ENCODE peak calls at places on chromosomes 16 and 17, in four cellular contexts. Z is fibroblast of mammary gland, F is upper lobe of right lung, E is cardiac fibroblast. G is an unnamed sample.

GRCh38 chr17:83055911-83056582 is 23.4 kb upstream of the METRNL start:
- DNase-seq in Z (peak), F (peak), E (peak), G (peak)

GRCh38 chr17:52306314-52306713 is 147.8 kb upstream of the CA10 start:
- DNase-seq in Z (no peak), F (no peak), E (no peak), G (no peak)

GRCh38 chr16:50313596-50314483 is 47.5 kb downstream of the ADCY7 start:
- DNase-seq in Z (peak), F (peak), E (peak), G (peak)

GRCh38 chr17:7656958-7657715 is 6.4 kb downstream of the ATP1B2 start:
- DNase-seq in Z (no peak), F (no peak), E (peak), G (no peak)

GRCh38 chr16:58472266-58472665 is 27.7 kb upstream of the NDRG4 start:
- DNase-seq in Z (no peak), F (no peak), E (no peak), G (no peak)

GRCh38 chr17:39462644-39463375 is 1.5 kb downstream of the CDK12 start:
- DNase-seq in Z (no peak), F (peak), E (no peak), G (peak)

GRCh38 chr17:29633886-29634285 is 11.2 kb upstream of the CORO6 start:
- DNase-seq in Z (no peak), F (no peak), E (no peak), G (no peak)

GRCh38 chr16:85555549-85556455 is 57.3 kb upstream of the GSE1 start:
- DNase-seq in Z (peak), F (peak), E (peak), G (peak)

GRCh38 chr17:40111221-40112128 is 10.3 kb upstream of the MSL1 start:
- DNase-seq in Z (peak), F (peak), E (peak), G (peak)

GRCh38 chr17:31650756-31651520 is 208.1 kb downstream of the COPRS start:
- DNase-seq in Z (no peak), F (no peak), E (no peak), G (no peak)

GRCh38 chr17:57459286-57459915 is 203.1 kb downstream of the MSI2 start:
- DNase-seq in Z (peak), F (no peak), E (peak), G (peak)

GRCh38 chr17:56810286-56810781 is 23.4 kb downstream of the C17orf67 start:
- DNase-seq in Z (no peak), F (no peak), E (no peak), G (no peak)

GRCh38 chr16:70523013-70523620 is at the start of gene COG4:
- DNase-seq in Z (peak), F (peak), E (peak), G (peak)

GRCh38 chr17:11487469-11487868 is 110.8 kb upstream of the DNAH9 start:
- DNase-seq in Z (no peak), F (no peak), E (no peak), G (no peak)

GRCh38 chr16:886802-887731 is 83.7 kb downstream of the LMF1 start:
- DNase-seq in Z (no peak), F (no peak), E (no peak), G (no peak)

GRCh38 chr16:72400257-72401078 is 228.5 kb upstream of the PMFBP1 start:
- DNase-seq in Z (peak), F (no peak), E (peak), G (peak)

GRCh38 chr16:27600386-27600785 is 50.4 kb downstream of the KATNIP start:
- DNase-seq in Z (no peak), F (no peak), E (no peak), G (no peak)

GRCh38 chr17:49223517-49224197 is 6.9 kb downstream of the PHOSPHO1 start:
- DNase-seq in Z (peak), F (peak), E (peak), G (peak)

GRCh38 chr17:4499431-4500187 is 928 bp downstream of the SPNS2 start:
- DNase-seq in Z (no peak), F (no peak), E (no peak), G (no peak)

GRCh38 chr16:46801428-46802049 is 29.4 kb downstream of the C16orf87 start:
- DNase-seq in Z (peak), F (no peak), E (peak), G (peak)

GRCh38 chr17:43572368-43572980 is 26.3 kb upstream of the ETV4 start:
- DNase-seq in Z (no peak), F (no peak), E (no peak), G (no peak)

GRCh38 chr17:6011241-6011640 is 58.9 kb upstream of the WSCD1 start:
- DNase-seq in Z (no peak), F (no peak), E (no peak), G (no peak)

GRCh38 chr16:4373356-4373908 is 1.8 kb downstream of the VASN start:
- DNase-seq in Z (no peak), F (no peak), E (no peak), G (no peak)

GRCh38 chr17:75099881-75100595 is 9.7 kb upstream of the ARMC7 start:
- DNase-seq in Z (no peak), F (no peak), E (no peak), G (no peak)

GRCh38 chr17:31631759-31632158 is 227.3 kb downstream of the COPRS start:
- DNase-seq in Z (no peak), F (no peak), E (no peak), G (no peak)

GRCh38 chr17:8870406-8871040 is 3.0 kb upstream of the PIK3R6 start:
- DNase-seq in Z (no peak), F (no peak), E (no peak), G (no peak)

GRCh38 chr16:67666032-67666537 is 465 bp downstream of the ENKD1 start:
- DNase-seq in Z (peak), F (peak), E (peak), G (peak)

GRCh38 chr16:67664871-67665270 is 1.7 kb downstream of the ENKD1 start:
- DNase-seq in Z (no peak), F (no peak), E (no peak), G (no peak)

GRCh38 chr16:67664258-67664657 is 2.3 kb downstream of the ENKD1 start:
- DNase-seq in Z (no peak), F (no peak), E (no peak), G (no peak)

GRCh38 chr16:67666538-67667433 is at the start of the genes C16orf86 and ENKD1:
- DNase-seq in Z (peak), F (peak), E (peak), G (peak)

DNA sequence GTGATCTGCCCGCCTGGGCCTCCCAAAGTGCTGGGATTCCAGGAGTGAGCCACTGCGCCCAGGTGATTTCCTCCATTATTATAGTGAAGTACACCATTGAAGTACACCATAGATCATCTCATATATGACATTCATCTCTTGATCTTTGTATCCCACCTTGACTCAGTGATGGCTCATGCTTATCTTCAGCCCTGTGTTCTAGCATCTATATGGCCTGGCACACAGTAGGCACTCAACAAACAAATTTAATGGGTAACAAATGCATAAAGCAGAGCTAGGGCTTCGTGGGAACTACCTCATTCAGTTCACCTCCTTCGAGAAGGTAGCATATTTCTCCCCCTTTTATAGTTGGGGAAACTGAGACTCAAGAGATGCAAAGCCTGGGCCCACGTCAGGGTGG is 952 bp downstream of the ENKD1 start:
- DNase-seq in Z (no peak), F (no peak), E (no peak), G (no peak)
- H3K4me3 ChIP-seq in Z (peak), F (peak), E (peak), G (peak)

GRCh38 chr17:19645608-19646250 is 2.8 kb upstream of the ALDH3A2 start:
- DNase-seq in Z (peak), F (peak), E (no peak), G (peak)
- TF ChIP-seq CTCF in Z (peak), F (peak), E (peak), G (peak)

GRCh38 chr16:10839271-10839661 is 20.7 kb upstream of the TVP23A start:
- DNase-seq in Z (no peak), F (peak), E (no peak), G (no peak)
- H3K4me3 ChIP-seq in Z (no peak), F (no peak), E (no peak), G (no peak)

GRCh38 chr17:70901870-70902269 is 732.5 kb downstream of the KCNJ2 start:
- DNase-seq in Z (peak), F (no peak), E (no peak), G (no peak)
- TF ChIP-seq CTCF in Z (peak), F (no peak), E (no peak), G (no peak)

GRCh38 chr16:84268661-84269060 is 26.0 kb upstream of the WFDC1 start:
- DNase-seq in Z (no peak), F (no peak), E (no peak), G (no peak)

GRCh38 chr16:84262939-84263338 is 23.1 kb upstream of the KCNG4 start:
- DNase-seq in Z (no peak), F (no peak), E (no peak), G (no peak)

GRCh38 chr16:84268231-84268630 is 26.4 kb upstream of the WFDC1 start:
- DNase-seq in Z (no peak), F (no peak), E (no peak), G (no peak)

GRCh38 chr16:84267380-84267779 is 27.3 kb upstream of the WFDC1 start:
- DNase-seq in Z (no peak), F (no peak), E (no peak), G (no peak)

GRCh38 chr16:84266451-84266850 is 26.6 kb upstream of the KCNG4 start:
- DNase-seq in Z (peak), F (no peak), E (peak), G (peak)
- H3K4me3 ChIP-seq in Z (no peak), F (no peak), E (no peak), G (no peak)

G was measured in choroid plexus epithelial cell.